ENCODE peak calls at places on chromosome 2, in seven cellular contexts. N is right lobe of liver; Z is K562; O is BJ; I is CD8-positive, alpha-beta T cell; K is heart left ventricle; U is AG10803. J is an unnamed sample.

GRCh38 chr2:60992985-60993392 is 24.5 kb upstream of the PEX13 start:
- DNase-seq in N (no peak), U (no peak), I (no peak), O (no peak), Z (no peak), K (no peak), J (no peak)

GRCh38 chr2:69154031-69154430 is 141.1 kb downstream of the ANTXR1 start:
- DNase-seq in I (no peak), O (no peak), U (peak; percentile 88), Z (no peak), K (no peak), N (no peak), J (peak; percentile 80)

GRCh38 chr2:111155610-111156009 is 34.9 kb downstream of the BCL2L11 start:
- DNase-seq in N (no peak), O (no peak), I (no peak), Z (no peak), K (no peak), U (no peak), J (no peak)

GRCh38 chr2:70132244-70133126 is 45.2 kb downstream of the PCBP1 start:
- DNase-seq in K (peak; percentile 50), U (peak; percentile 63), Z (peak; percentile 64), N (peak; percentile 70), I (no peak), O (no peak), J (no peak)

GRCh38 chr2:202022755-202023154 is 10.9 kb upstream of the FZD7 start:
- DNase-seq in U (no peak), I (no peak), O (no peak), N (no peak), K (no peak), Z (no peak), J (no peak)

GRCh38 chr2:85888020-85888744 is 608 bp downstream of the ST3GAL5 start:
- DNase-seq in K (peak; percentile 42), N (peak; percentile 64), U (no peak), Z (peak; percentile 17), I (peak; percentile 15), O (no peak), J (no peak)

GRCh38 chr2:196783431-196784094 is 15.9 kb downstream of the GTF3C3 start:
- DNase-seq in N (no peak), K (no peak), O (no peak), Z (no peak), I (no peak), U (peak; percentile 49), J (no peak)

GRCh38 chr2:189379731-189380261 is 61.5 kb upstream of the WDR75 start:
- DNase-seq in U (peak; percentile 52), N (no peak), O (no peak), K (no peak), I (no peak), Z (no peak), J (no peak)

GRCh38 chr2:90069290-90069894 is 1377.9 kb downstream of the RPIA start:
- DNase-seq in U (peak; percentile 33), I (no peak), Z (peak; percentile 69), N (peak; percentile 68), O (no peak), K (no peak), J (no peak)

GRCh38 chr2:85804583-85804982 is 50.8 kb downstream of the ATOH8 start:
- DNase-seq in I (no peak), O (no peak), K (no peak), N (no peak), Z (peak; percentile 29), U (peak; percentile 17), J (no peak)

GRCh38 chr2:15795426-15795825 is 144.9 kb upstream of the MYCN start:
- DNase-seq in U (peak; percentile 25), O (no peak), I (no peak), Z (no peak), K (peak; percentile 58), N (no peak), J (no peak)

GRCh38 chr2:52745144-52745543 is 1022.5 kb upstream of the CHAC2 start:
- DNase-seq in K (no peak), I (no peak), N (no peak), U (no peak), Z (no peak), O (no peak), J (no peak)

GRCh38 chr2:538646-539045 is 138.6 kb downstream of the TMEM18 start:
- DNase-seq in U (no peak), N (no peak), K (no peak), O (no peak), I (no peak), Z (no peak), J (no peak)

GRCh38 chr2:43331428-43331827 is 105.0 kb upstream of the ZFP36L2 start:
- DNase-seq in U (no peak), K (no peak), I (no peak), Z (peak; percentile 83), N (no peak), O (no peak), J (no peak)

GRCh38 chr2:150465703-150466569 is 21.5 kb downstream of the RND3 start:
- DNase-seq in Z (no peak), I (no peak), N (no peak), U (peak; percentile 16), K (no peak), O (no peak), J (no peak)

GRCh38 chr2:145958611-145959010 is 1438.7 kb upstream of the ZEB2 start:
- DNase-seq in I (no peak), U (no peak), O (no peak), K (no peak), Z (no peak), N (no peak), J (no peak)

GRCh38 chr2:234973008-234973407 is 21.2 kb downstream of the SH3BP4 start:
- DNase-seq in K (no peak), N (no peak), Z (no peak), O (no peak), I (no peak), U (no peak), J (no peak)

GRCh38 chr2:107927034-107927534 is 59.2 kb upstream of the SLC5A7 start:
- DNase-seq in I (no peak), N (no peak), K (no peak), O (no peak), U (no peak), Z (no peak), J (no peak)

GRCh38 chr2:9480157-9480556 is 5.8 kb downstream of the IAH1 start:
- DNase-seq in U (no peak), O (no peak), K (no peak), N (no peak), I (no peak), Z (no peak), J (no peak)

GRCh38 chr2:60294901-60295590 is 258.4 kb downstream of the BCL11A start:
- DNase-seq in O (no peak), Z (no peak), N (no peak), K (no peak), I (no peak), U (no peak), J (no peak)

GRCh38 chr2:63849381-63850203 is 7.9 kb downstream of the UGP2 start:
- DNase-seq in Z (no peak), O (peak; percentile 51), K (no peak), I (no peak), U (peak; percentile 88), N (no peak), J (no peak)

GRCh38 chr2:19580830-19581229 is 222.4 kb upstream of the OSR1 start:
- DNase-seq in Z (no peak), I (no peak), O (no peak), N (no peak), U (no peak), K (peak; percentile 34), J (no peak)

GRCh38 chr2:44582363-44583008 is 220.7 kb downstream of the CAMKMT start:
- DNase-seq in Z (no peak), N (no peak), U (peak; percentile 56), I (no peak), K (no peak), O (peak; percentile 27), J (peak; percentile 38)

GRCh38 chr2:170878061-170878460 is 51.0 kb upstream of the GORASP2 start:
- DNase-seq in O (no peak), N (no peak), Z (no peak), I (no peak), K (no peak), U (no peak), J (no peak)

GRCh38 chr2:170869461-170869860 is 52.8 kb downstream of the GAD1 start:
- DNase-seq in N (no peak), I (no peak), K (no peak), O (no peak), U (no peak), Z (no peak), J (no peak)

GRCh38 chr2:170878505-170878904 is 50.5 kb upstream of the GORASP2 start:
- DNase-seq in N (no peak), I (no peak), U (no peak), Z (no peak), O (no peak), K (no peak), J (no peak)

GRCh38 chr2:170869036-170869435 is 52.3 kb downstream of the GAD1 start:
- DNase-seq in K (no peak), Z (no peak), O (no peak), U (no peak), I (no peak), N (no peak), J (no peak)

GRCh38 chr2:170873035-170873692 is 55.9 kb upstream of the GORASP2 start:
- DNase-seq in U (peak; percentile 65), Z (peak; percentile 91), K (peak; percentile 69), O (no peak), N (peak; percentile 79), I (peak; percentile 63), J (no peak)
- H3K4me3 ChIP-seq in U (peak overlapping the region; percentile 23), Z (no peak overlapping the region), K (peak overlapping the region; percentile 33), O (peak overlapping the region; percentile 17), N (no peak overlapping the region), I (peak overlapping the region; percentile 48), J (peak overlapping the region; percentile 18)

DNA sequence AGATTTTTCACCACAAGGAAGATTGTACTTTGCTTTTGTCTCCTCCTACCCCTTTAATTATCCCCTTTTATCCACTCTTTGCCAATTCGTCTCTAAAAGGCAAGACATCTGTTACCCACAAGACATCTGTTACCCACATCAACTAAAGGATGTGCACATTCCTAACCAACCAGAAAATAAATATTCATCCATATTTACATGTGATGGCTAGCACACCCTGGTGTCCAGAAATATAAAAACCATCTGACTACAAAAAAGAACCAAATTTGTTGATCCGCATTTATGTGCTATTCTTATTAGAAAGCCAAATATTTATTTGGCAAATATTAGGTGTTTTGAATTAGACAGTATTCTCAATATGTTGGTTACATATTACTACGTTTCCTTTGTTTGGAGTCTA is 35.7 kb downstream of the ACVR1C start:
- DNase-seq in O (peak; percentile 0), I (no peak), K (no peak), Z (peak; percentile 3), N (no peak), U (peak; percentile 38), J (peak; percentile 18)
- TF ChIP-seq CTCF in O (no peak), I (no peak), K (no peak), Z (no peak), N (peak; percentile 31), U (peak; percentile 45), J (peak; percentile 32)

GRCh38 chr2:221570321-221571107 is 1.6 kb downstream of the EPHA4 start:
- DNase-seq in Z (no peak), U (peak; percentile 11), N (no peak), K (no peak), O (no peak), I (no peak), J (no peak)
- H3K4me3 ChIP-seq in Z (no peak overlapping the region), U (peak overlapping the region; percentile 79), N (no peak overlapping the region), K (peak overlapping the region; percentile 89), O (peak overlapping the region; percentile 57), I (peak overlapping the region; percentile 92), J (peak overlapping the region; percentile 91)

DNA sequence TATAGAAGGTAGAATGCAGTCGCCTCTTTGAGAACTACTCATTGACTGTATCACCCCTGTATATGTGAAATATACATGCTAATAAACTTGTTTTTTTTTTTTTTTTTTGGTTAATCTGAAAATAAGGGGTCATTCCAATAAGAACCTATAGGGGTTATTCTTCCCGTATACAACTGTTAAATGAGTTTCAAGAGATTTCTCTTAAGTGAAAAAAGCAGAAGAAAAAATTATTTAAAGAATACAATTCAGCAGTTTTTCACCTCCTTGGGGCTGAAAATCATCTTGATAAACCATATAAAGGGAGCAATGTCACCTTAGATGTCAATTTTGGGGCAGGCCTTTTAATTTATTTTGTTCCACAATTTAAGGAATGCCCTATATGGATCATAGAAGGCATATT is 66.5 kb downstream of the SEPTIN10 start:
- DNase-seq in K (no peak), U (no peak), O (no peak), I (no peak), Z (no peak), N (no peak), J (no peak)
- TF ChIP-seq CTCF in K (no peak), U (no peak), O (no peak), I (no peak), Z (no peak), N (no peak), J (no peak)